ENCODE peak calls at places on chromosomes 2 and 18, in four cellular contexts. One of them, this sample, is unnamed. For H3K4me1, the result is how much of the 10 kb centered on the place peaks cover.

GRCh38 chr2:5978352-5978751 is 286.2 kb downstream of the SOX11 start:
- DNase-seq in cardiac muscle cell: no peak
- DNase-seq in fibroblast of lung: no peak
- DNase-seq in testis: no peak
- DNase-seq in this sample: no peak

GRCh38 chr2:10190737-10191532 is 68.4 kb downstream of the RRM2 start:
- DNase-seq in cardiac muscle cell: no peak
- DNase-seq in testis: no peak
- DNase-seq in fibroblast of lung: no peak
- DNase-seq in this sample: no peak

GRCh38 chr18:48951448-48952286 is 902 bp upstream of the SMAD7 start:
- DNase-seq in fibroblast of lung: peak
- DNase-seq in testis: peak
- DNase-seq in cardiac muscle cell: peak
- DNase-seq in this sample: peak

GRCh38 chr2:110101280-110101844 is 14.3 kb downstream of the MALL start:
- DNase-seq in fibroblast of lung: peak
- DNase-seq in cardiac muscle cell: peak
- DNase-seq in testis: peak
- DNase-seq in this sample: peak

GRCh38 chr2:23599006-23599405 is 214.0 kb downstream of the KLHL29 start:
- DNase-seq in testis: no peak
- DNase-seq in cardiac muscle cell: no peak
- DNase-seq in fibroblast of lung: no peak
- DNase-seq in this sample: no peak

GRCh38 chr18:54020346-54020745 is 204.1 kb downstream of the MBD2 start:
- DNase-seq in testis: no peak
- DNase-seq in cardiac muscle cell: no peak
- DNase-seq in fibroblast of lung: peak
- DNase-seq in this sample: no peak

GRCh38 chr2:100394111-100394641 is 23.3 kb downstream of the CHST10 start:
- DNase-seq in cardiac muscle cell: no peak
- DNase-seq in fibroblast of lung: no peak
- DNase-seq in testis: no peak
- DNase-seq in this sample: no peak

GRCh38 chr2:201900362-201900761 is 94.0 kb downstream of the CDK15 start:
- DNase-seq in fibroblast of lung: peak
- DNase-seq in testis: no peak
- DNase-seq in cardiac muscle cell: no peak
- DNase-seq in this sample: no peak

GRCh38 chr2:232776435-232776834 is at the start of gene KCNJ13:
- DNase-seq in cardiac muscle cell: no peak
- DNase-seq in testis: no peak
- DNase-seq in fibroblast of lung: peak
- DNase-seq in this sample: no peak

GRCh38 chr2:239329284-239329971 is 71.4 kb downstream of the HDAC4 start:
- DNase-seq in testis: no peak
- DNase-seq in cardiac muscle cell: no peak
- DNase-seq in fibroblast of lung: no peak
- DNase-seq in this sample: no peak

GRCh38 chr2:240993446-240994160 is 4.8 kb upstream of the SNED1 start:
- DNase-seq in fibroblast of lung: no peak
- DNase-seq in cardiac muscle cell: no peak
- DNase-seq in testis: peak
- DNase-seq in this sample: no peak

GRCh38 chr2:181239400-181239799 is 217.8 kb upstream of the ITGA4 start:
- DNase-seq in cardiac muscle cell: no peak
- DNase-seq in testis: no peak
- DNase-seq in fibroblast of lung: no peak
- DNase-seq in this sample: no peak

GRCh38 chr2:234512884-234513669 is 16.2 kb upstream of the ARL4C start:
- DNase-seq in fibroblast of lung: peak
- DNase-seq in testis: no peak
- DNase-seq in cardiac muscle cell: peak
- DNase-seq in this sample: peak

GRCh38 chr2:229133155-229133772 is 137.8 kb downstream of the PID1 start:
- DNase-seq in cardiac muscle cell: peak
- DNase-seq in testis: peak
- DNase-seq in fibroblast of lung: peak
- DNase-seq in this sample: no peak

GRCh38 chr2:120434487-120434886 is 88.6 kb downstream of the INHBB start:
- DNase-seq in testis: peak
- DNase-seq in fibroblast of lung: no peak
- DNase-seq in cardiac muscle cell: peak
- DNase-seq in this sample: no peak

GRCh38 chr2:73356097-73356496 is 29.5 kb upstream of the ALMS1 start:
- DNase-seq in fibroblast of lung: no peak
- DNase-seq in cardiac muscle cell: no peak
- DNase-seq in testis: no peak
- DNase-seq in this sample: no peak

GRCh38 chr2:97765933-97766332 is 52.6 kb downstream of the ZAP70 start:
- DNase-seq in cardiac muscle cell: no peak
- DNase-seq in testis: no peak
- DNase-seq in fibroblast of lung: no peak
- DNase-seq in this sample: no peak

GRCh38 chr2:219744698-219745097 is 117.3 kb downstream of the SLC4A3 start:
- DNase-seq in cardiac muscle cell: no peak
- DNase-seq in fibroblast of lung: no peak
- DNase-seq in testis: no peak
- DNase-seq in this sample: no peak

GRCh38 chr2:239973392-239973791 is 51.8 kb downstream of the NDUFA10 start:
- DNase-seq in cardiac muscle cell: no peak
- DNase-seq in fibroblast of lung: no peak
- DNase-seq in testis: no peak
- DNase-seq in this sample: no peak

GRCh38 chr2:189104926-189105325 is 74.6 kb downstream of the COL5A2 start:
- DNase-seq in testis: no peak
- DNase-seq in fibroblast of lung: peak
- DNase-seq in cardiac muscle cell: peak
- DNase-seq in this sample: no peak

GRCh38 chr2:40123746-40124145 is 328.1 kb downstream of the SLC8A1 start:
- DNase-seq in fibroblast of lung: no peak
- DNase-seq in cardiac muscle cell: no peak
- DNase-seq in testis: no peak
- DNase-seq in this sample: no peak

GRCh38 chr2:148876190-148876588 is 1.2 kb downstream of the KIF5C start:
- DNase-seq in testis: no peak
- DNase-seq in fibroblast of lung: no peak
- DNase-seq in cardiac muscle cell: no peak
- DNase-seq in this sample: no peak

GRCh38 chr2:173432049-173432754 is 77.5 kb downstream of the CDCA7 start:
- DNase-seq in fibroblast of lung: peak
- DNase-seq in testis: no peak
- DNase-seq in cardiac muscle cell: peak
- DNase-seq in this sample: no peak

GRCh38 chr2:127105656-127106456 is 1.1 kb downstream of the BIN1 start:
- DNase-seq in cardiac muscle cell: peak
- DNase-seq in testis: no peak
- DNase-seq in fibroblast of lung: peak
- DNase-seq in this sample: peak

GRCh38 chr2:189013677-189014380 is 39.7 kb downstream of the COL3A1 start:
- DNase-seq in testis: no peak
- DNase-seq in cardiac muscle cell: peak
- DNase-seq in fibroblast of lung: peak
- DNase-seq in this sample: no peak

GRCh38 chr18:36017232-36017631 is 44.8 kb downstream of the RMP24 start:
- DNase-seq in fibroblast of lung: no peak
- DNase-seq in cardiac muscle cell: no peak
- DNase-seq in testis: no peak
- DNase-seq in this sample: no peak

GRCh38 chr2:95526360-95527341 is 42.1 kb upstream of the TRIM43B start:
- DNase-seq in cardiac muscle cell: peak
- DNase-seq in fibroblast of lung: peak
- DNase-seq in testis: peak
- DNase-seq in this sample: no peak

GRCh38 chr2:53317863-53318262 is 449.7 kb upstream of the CHAC2 start:
- DNase-seq in testis: no peak
- DNase-seq in cardiac muscle cell: no peak
- DNase-seq in fibroblast of lung: peak
- DNase-seq in this sample: no peak

GRCh38 chr2:232502901-232503791 is 15.5 kb upstream of the ECEL1 start:
- DNase-seq in fibroblast of lung: peak
- DNase-seq in testis: peak
- DNase-seq in cardiac muscle cell: peak
- DNase-seq in this sample: peak

GRCh38 chr2:27082773-27083409 is 3.7 kb upstream of the KHK start:
- DNase-seq in testis: no peak
- DNase-seq in fibroblast of lung: no peak
- DNase-seq in cardiac muscle cell: no peak
- DNase-seq in this sample: peak
- H3K4me1 ChIP-seq in testis: under half
- H3K4me1 ChIP-seq in fibroblast of lung: under half
- H3K4me1 ChIP-seq in cardiac muscle cell: under half
- H3K4me1 ChIP-seq in this sample: half or more

DNA sequence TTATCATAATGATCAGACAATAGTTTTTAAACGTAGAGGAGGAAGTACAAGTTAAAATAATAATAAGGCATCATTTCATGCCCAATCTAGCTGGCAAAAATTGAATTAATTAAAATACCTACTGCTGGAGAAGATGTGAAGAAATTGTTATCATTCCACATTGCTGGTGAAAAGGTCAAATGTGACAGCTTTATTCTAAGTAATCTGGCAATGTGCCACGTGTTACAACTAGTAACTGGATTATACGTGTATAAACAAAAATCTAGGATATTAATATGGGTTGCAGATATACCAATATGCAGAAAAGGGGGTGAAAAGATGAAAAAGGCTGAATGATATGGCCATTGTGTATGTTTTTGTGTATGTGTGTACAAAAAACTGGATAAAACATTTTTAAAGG is 32.4 kb downstream of the SMAD2 start:
- DNase-seq in cardiac muscle cell: no peak
- DNase-seq in fibroblast of lung: no peak
- DNase-seq in testis: no peak
- DNase-seq in this sample: no peak
- H3K27ac ChIP-seq in cardiac muscle cell: no peak
- H3K27ac ChIP-seq in fibroblast of lung: no peak
- H3K27ac ChIP-seq in testis: no peak
- H3K27ac ChIP-seq in this sample: no peak

DNA sequence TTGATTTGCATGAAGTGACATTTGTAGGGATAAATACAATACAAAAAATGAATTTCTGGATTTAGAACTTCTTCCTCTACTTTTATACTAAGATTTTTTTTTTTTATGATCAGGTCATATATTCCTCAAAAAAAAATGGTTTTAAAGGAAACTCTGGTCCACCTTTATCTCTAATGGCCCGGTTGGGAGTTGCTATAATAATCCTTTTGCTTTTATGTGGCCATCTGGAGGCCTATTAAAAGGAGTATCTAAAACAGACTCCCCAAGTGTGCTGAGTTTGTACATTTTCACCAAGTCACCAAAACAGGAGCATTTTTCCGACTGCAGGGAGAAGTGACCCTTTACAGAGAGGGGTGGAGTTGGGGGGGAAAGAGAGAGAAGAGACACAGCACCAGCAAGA is 329.2 kb upstream of the FIGN start:
- DNase-seq in testis: no peak
- DNase-seq in fibroblast of lung: no peak
- DNase-seq in cardiac muscle cell: no peak
- DNase-seq in this sample: no peak
- H3K4me1 ChIP-seq in testis: under half
- H3K4me1 ChIP-seq in fibroblast of lung: under half
- H3K4me1 ChIP-seq in cardiac muscle cell: under half
- H3K4me1 ChIP-seq in this sample: under half

DNA sequence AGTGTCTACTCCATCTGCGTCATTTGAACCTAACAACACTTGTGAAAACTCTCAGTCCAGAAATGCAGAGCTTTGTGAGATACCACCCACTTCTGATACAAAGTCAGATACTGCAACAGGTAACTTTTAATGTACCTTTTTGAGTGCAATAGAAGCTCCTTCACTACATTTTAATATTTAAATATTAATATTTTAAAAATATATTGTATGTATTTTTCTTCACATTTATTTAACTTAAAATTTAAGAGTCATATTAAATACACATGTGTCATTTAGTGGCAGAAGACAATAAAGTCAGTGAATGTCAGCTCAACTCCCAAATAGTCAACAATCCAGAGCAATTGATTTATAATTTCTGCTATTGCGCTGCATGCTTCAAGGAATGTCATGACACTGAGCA is 13.9 kb downstream of the UBXN4 start:
- DNase-seq in testis: no peak
- DNase-seq in cardiac muscle cell: no peak
- DNase-seq in fibroblast of lung: no peak
- DNase-seq in this sample: no peak
- H3K27ac ChIP-seq in testis: no peak
- H3K27ac ChIP-seq in cardiac muscle cell: no peak
- H3K27ac ChIP-seq in fibroblast of lung: no peak
- H3K27ac ChIP-seq in this sample: no peak

GRCh38 chr2:46117379-46117778 is 179.8 kb upstream of the EPAS1 start:
- DNase-seq in testis: no peak
- DNase-seq in cardiac muscle cell: peak
- DNase-seq in fibroblast of lung: peak
- DNase-seq in this sample: no peak
- H3K4me1 ChIP-seq in testis: under half
- H3K4me1 ChIP-seq in cardiac muscle cell: under half
- H3K4me1 ChIP-seq in fibroblast of lung: under half
- H3K4me1 ChIP-seq in this sample: under half

DNA sequence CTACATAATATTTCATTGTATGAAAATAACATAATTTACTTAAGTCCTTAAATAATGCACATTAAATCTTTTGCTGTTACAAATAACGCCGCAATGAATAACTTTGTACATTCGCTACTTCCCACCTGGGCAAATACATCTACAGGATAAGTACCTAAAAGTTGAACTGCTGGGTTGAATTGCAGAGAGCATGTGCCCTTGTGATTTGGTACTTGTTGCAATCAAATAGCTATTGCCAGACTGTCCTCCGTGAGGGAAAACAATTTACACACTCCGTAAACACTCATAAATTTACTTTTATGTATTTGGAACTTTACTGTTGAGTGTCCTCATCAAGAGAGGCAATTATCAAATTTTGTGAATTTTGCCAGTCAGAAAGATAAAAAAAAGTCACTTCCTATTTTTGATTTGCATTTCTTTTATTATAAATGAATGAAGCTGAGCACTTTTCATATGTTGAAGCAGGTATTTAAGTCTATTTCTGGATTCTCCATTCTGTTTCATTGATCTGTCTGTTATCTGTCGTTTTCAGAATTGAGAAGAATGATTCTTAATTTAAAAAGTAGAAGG is 140.8 kb upstream of the SERTAD2 start:
- DNase-seq in testis: no peak
- DNase-seq in cardiac muscle cell: no peak
- DNase-seq in fibroblast of lung: no peak
- DNase-seq in this sample: no peak
- H3K27ac ChIP-seq in testis: no peak
- H3K27ac ChIP-seq in cardiac muscle cell: no peak
- H3K27ac ChIP-seq in fibroblast of lung: no peak
- H3K27ac ChIP-seq in this sample: no peak

DNA sequence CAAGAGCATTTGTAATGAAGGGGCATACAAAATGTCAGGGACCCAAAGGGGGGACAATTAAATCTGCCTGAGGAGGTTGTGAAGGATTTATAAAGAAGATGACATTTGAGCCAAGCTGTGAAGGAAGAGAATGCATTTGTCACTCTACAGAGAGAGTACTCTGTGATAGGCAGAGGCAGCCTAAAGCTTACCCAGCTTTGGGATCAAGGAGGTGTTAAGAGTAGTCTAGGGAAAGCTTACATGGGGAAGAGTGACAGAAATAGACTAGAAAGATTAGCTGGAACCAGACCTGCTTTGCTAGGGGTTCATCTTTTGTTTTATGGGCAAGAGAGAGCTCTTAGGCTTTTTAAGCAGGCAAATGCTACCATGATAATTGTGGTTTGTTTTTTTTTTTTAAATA is 169.1 kb upstream of the CYP26B1 start:
- DNase-seq in fibroblast of lung: no peak
- DNase-seq in testis: no peak
- DNase-seq in cardiac muscle cell: no peak
- DNase-seq in this sample: no peak
- H3K4me1 ChIP-seq in fibroblast of lung: under half
- H3K4me1 ChIP-seq in testis: under half
- H3K4me1 ChIP-seq in cardiac muscle cell: under half
- H3K4me1 ChIP-seq in this sample: under half

This sample was measured in SJCRH30.